ENCODE peak calls at places on chromosomes 13 and 19, in five cellular contexts. R is aorta, S is uterus, V is right atrium auricular region, D is neuronal stem cell. O is an unnamed sample.

GRCh38 chr13:97257800-97258799 is 36.0 kb downstream of the MBNL2 start:
- DNase-seq in R (peak; percentile 59), S (peak; percentile 77), V (peak; percentile 94), D (no peak), O (peak; percentile 85)

GRCh38 chr19:32638625-32639024 is 36.4 kb downstream of the ANKRD27 start:
- DNase-seq in R (no peak), S (no peak), V (no peak), D (no peak), O (no peak)

GRCh38 chr13:43446126-43446525 is 340.6 kb downstream of the ENOX1 start:
- DNase-seq in R (no peak), S (no peak), V (no peak), D (no peak), O (no peak)

GRCh38 chr13:41605319-41606285 is 148.3 kb downstream of the RGCC start:
- DNase-seq in R (no peak), S (no peak), V (no peak), D (no peak), O (no peak)

GRCh38 chr19:43638214-43638990 is 1.2 kb downstream of the CADM4 start:
- DNase-seq in R (no peak), S (no peak), V (no peak), D (no peak), O (no peak)

GRCh38 chr19:16850133-16850532 is 20.9 kb downstream of the SIN3B start:
- DNase-seq in R (no peak), S (no peak), V (no peak), D (no peak), O (no peak)

GRCh38 chr13:98821372-98822237 is 69.1 kb upstream of the SLC15A1 start:
- DNase-seq in R (no peak), S (peak; percentile 46), V (no peak), D (no peak), O (peak; percentile 49)

GRCh38 chr13:30797847-30798246 is 62.5 kb downstream of the ALOX5AP start:
- DNase-seq in R (no peak), S (no peak), V (no peak), D (no peak), O (no peak)

GRCh38 chr19:8585894-8586750 is 8.9 kb upstream of the MYO1F start:
- DNase-seq in R (no peak), S (no peak), V (no peak), D (peak; percentile 58), O (no peak)

GRCh38 chr13:48975101-48975925 is at the start of gene FNDC3A:
- DNase-seq in R (peak; percentile 79), S (peak; percentile 49), V (peak; percentile 68), D (no peak), O (peak; percentile 42)

GRCh38 chr13:66803759-66804456 is 426.2 kb downstream of the PCDH9 start:
- DNase-seq in R (no peak), S (no peak), V (no peak), D (no peak), O (no peak)

GRCh38 chr13:72820156-72820897 is 38.4 kb downstream of the PIBF1 start:
- DNase-seq in R (no peak), S (no peak), V (no peak), D (no peak), O (no peak)

GRCh38 chr19:771332-771785 is 20.4 kb downstream of the MISP start:
- DNase-seq in R (no peak), S (no peak), V (no peak), D (no peak), O (no peak)

GRCh38 chr19:49637865-49638350 is 2.0 kb downstream of the RRAS start:
- DNase-seq in R (peak; percentile 93), S (peak; percentile 85), V (peak; percentile 92), D (no peak), O (peak; percentile 98)

GRCh38 chr13:31214379-31214778 is 14.6 kb downstream of the B3GLCT start:
- DNase-seq in R (no peak), S (no peak), V (no peak), D (no peak), O (no peak)

GRCh38 chr13:59391696-59392095 is 772.0 kb downstream of the DIAPH3 start:
- DNase-seq in R (peak; percentile 49), S (peak; percentile 16), V (no peak), D (peak; percentile 40), O (peak; percentile 29)

GRCh38 chr13:101706651-101707050 is 254.2 kb downstream of the ITGBL1 start:
- DNase-seq in R (peak; percentile 47), S (no peak), V (no peak), D (no peak), O (no peak)

GRCh38 chr19:27793128-27793643 is 1419.8 kb downstream of the UQCRFS1 start:
- DNase-seq in R (peak; percentile 79), S (peak; percentile 60), V (peak; percentile 71), D (peak; percentile 65), O (peak; percentile 72)

GRCh38 chr13:25354377-25354776 is 17.4 kb upstream of the ATP8A2 start:
- DNase-seq in R (no peak), S (no peak), V (no peak), D (no peak), O (no peak)

GRCh38 chr19:47573076-47574026 is at the start of gene ZNF541:
- DNase-seq in R (peak; percentile 89), S (peak; percentile 31), V (no peak), D (no peak), O (peak; percentile 82)

GRCh38 chr13:48600374-48601364 is 53.1 kb upstream of the CYSLTR2 start:
- DNase-seq in R (no peak), S (no peak), V (no peak), D (no peak), O (no peak)

GRCh38 chr19:5934779-5935472 is 20.9 kb downstream of the CAPS start:
- DNase-seq in R (no peak), S (peak; percentile 84), V (no peak), D (no peak), O (no peak)

GRCh38 chr19:51904331-51905165 is at the start of gene ZNF649:
- DNase-seq in R (peak; percentile 88), S (peak; percentile 68), V (peak; percentile 83), D (peak; percentile 85), O (peak; percentile 80)

GRCh38 chr13:113146750-113147149 is 11.7 kb upstream of the PROZ start:
- DNase-seq in R (no peak), S (no peak), V (peak; percentile 48), D (no peak), O (no peak)

GRCh38 chr19:858868-859843 is at the start of gene CFD:
- DNase-seq in R (peak; percentile 87), S (no peak), V (peak; percentile 84), D (no peak), O (peak; percentile 82)

GRCh38 chr13:43180837-43181236 is 157.5 kb downstream of the DNAJC15 start:
- DNase-seq in R (no peak), S (no peak), V (no peak), D (no peak), O (no peak)

GRCh38 chr13:109256866-109257760 is 529.3 kb downstream of the IRS2 start:
- DNase-seq in R (no peak), S (no peak), V (peak; percentile 68), D (no peak), O (no peak)

GRCh38 chr19:16871870-16872269 is 16.9 kb upstream of the F2RL3 start:
- DNase-seq in R (no peak), S (no peak), V (no peak), D (no peak), O (no peak)

GRCh38 chr13:73076013-73076412 is 17.2 kb downstream of the KLF5 start:
- DNase-seq in R (no peak), S (no peak), V (no peak), D (no peak), O (no peak)

GRCh38 chr13:98410591-98410990 is 166.3 kb downstream of the STK24 start:
- DNase-seq in R (no peak), S (no peak), V (no peak), D (no peak), O (no peak)

GRCh38 chr13:25688524-25688923 is 316.8 kb downstream of the ATP8A2 start:
- DNase-seq in R (no peak), S (no peak), V (no peak), D (no peak), O (no peak)

GRCh38 chr19:47729799-47730520 is 15.4 kb upstream of the NOP53 start:
- DNase-seq in R (peak; percentile 77), S (peak; percentile 79), V (peak; percentile 77), D (no peak), O (peak; percentile 69)

GRCh38 chr19:54653181-54653809 is 9.5 kb upstream of the LILRB4 start:
- DNase-seq in R (no peak), S (no peak), V (no peak), D (no peak), O (no peak)

GRCh38 chr19:20186163-20186562 is 19.1 kb downstream of the ZNF486 start:
- DNase-seq in R (no peak), S (no peak), V (no peak), D (no peak), O (no peak)

GRCh38 chr19:23706657-23707056 is 19.6 kb upstream of the ZNF675 start:
- DNase-seq in R (no peak), S (no peak), V (no peak), D (no peak), O (no peak)
- H3K4me3 ChIP-seq in R (no peak overlapping the region), S (no peak overlapping the region), V (no peak overlapping the region), D (no peak overlapping the region), O (no peak overlapping the region)

GRCh38 chr13:51589793-51590192 is 5.5 kb downstream of the WDFY2 start:
- DNase-seq in R (no peak), S (no peak), V (no peak), D (no peak), O (no peak)

GRCh38 chr13:51590231-51590630 is 6.0 kb downstream of the WDFY2 start:
- DNase-seq in R (no peak), S (no peak), V (no peak), D (no peak), O (no peak)

GRCh38 chr13:51588406-51588949 is 4.2 kb downstream of the WDFY2 start:
- DNase-seq in R (no peak), S (no peak), V (no peak), D (no peak), O (no peak)

GRCh38 chr13:51594432-51594831 is 10.2 kb downstream of the WDFY2 start:
- DNase-seq in R (no peak), S (no peak), V (no peak), D (no peak), O (no peak)

DNA sequence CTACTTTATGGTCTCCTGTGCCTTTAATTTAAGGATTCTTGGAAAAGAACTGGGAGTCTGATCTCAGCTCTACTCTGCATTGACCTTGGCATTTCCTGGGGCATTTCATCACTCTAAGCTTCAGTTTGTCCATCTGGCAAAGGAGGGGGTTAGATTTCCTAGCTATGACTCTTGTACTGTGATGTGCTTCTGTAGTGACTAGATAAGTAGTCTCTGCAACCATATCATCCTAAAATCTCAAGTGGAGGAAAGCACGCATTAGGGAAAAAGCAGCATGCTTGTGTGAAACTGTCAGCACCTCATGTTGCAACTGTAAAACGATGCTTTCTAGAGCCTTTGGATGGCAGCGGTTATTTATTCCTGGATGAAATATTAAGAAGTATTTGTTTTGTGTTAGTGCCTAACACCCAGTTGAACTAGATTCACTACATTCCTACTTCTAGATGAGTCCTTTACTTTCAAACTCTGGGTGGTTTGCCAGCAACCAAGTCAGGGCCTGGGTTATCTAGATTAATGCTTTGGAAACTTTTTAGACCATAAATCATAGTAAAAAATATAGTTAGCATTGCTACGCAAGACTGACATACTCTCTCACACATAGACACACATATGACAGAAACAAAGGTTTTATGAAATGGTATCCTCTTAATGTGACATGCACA is 6.8 kb downstream of the WDFY2 start:
- DNase-seq in R (no peak), S (peak; percentile 28), V (no peak), D (no peak), O (peak; percentile 35)
- H3K4me1 ChIP-seq in R (peaks cover 6% of the 10 kb centered on the region), S (peaks cover 14% of the 10 kb centered on the region), V (no peaks in the 10 kb centered on the region), D (peaks cover 5% of the 10 kb centered on the region), O (peaks cover 17% of the 10 kb centered on the region)

GRCh38 chr13:19072543-19072942 is 109.1 kb downstream of the TUBA3C start:
- DNase-seq in R (no peak), S (no peak), V (no peak), D (no peak), O (no peak)
- H3K9me3 ChIP-seq in R (no peaks in the 10 kb centered on the region), S (no peaks in the 10 kb centered on the region), V (no peaks in the 10 kb centered on the region), D (no peaks in the 10 kb centered on the region), O (no peaks in the 10 kb centered on the region)

GRCh38 chr13:21671793-21672680 is 1.2 kb downstream of the FGF9 start:
- DNase-seq in R (no peak), S (no peak), V (no peak), D (peak; percentile 20), O (no peak)
- H3K4me3 ChIP-seq in R (no peak overlapping the region), S (no peak overlapping the region), V (peak overlapping the region; percentile 76), D (peak overlapping the region; percentile 57), O (peak overlapping the region; percentile 63)